ENCODE peak calls at places on chromosomes 6 and 20, in seven cellular contexts. O is HFFc6; C is stimulated activated CD4-positive, alpha-beta T cell treated with anti-CD3 and anti-CD28 coated beads, Interleukin-2, amount 100 ng/mL, for 24 hours; H is aorta; J is HEK293T; K is NCI-H1930; R is body of pancreas. N is an unnamed sample.

GRCh38 chr6:36353411-36353915 is 16.8 kb upstream of the BNIP5 start:
- DNase-seq in R (no peak), K (no peak), O (no peak), H (no peak), C (no peak), J (no peak), N (no peak)

GRCh38 chr6:132728616-132729015 is 14.8 kb upstream of the VNN1 start:
- DNase-seq in C (no peak), K (no peak), R (no peak), J (no peak), O (no peak), H (no peak), N (no peak)

GRCh38 chr20:8837396-8837795 is 231.5 kb upstream of the PLCB4 start:
- DNase-seq in R (no peak), O (peak; percentile 78), J (no peak), H (no peak), K (no peak), C (no peak), N (no peak)

GRCh38 chr6:29858006-29858405 is 30.4 kb downstream of the HLA-G start:
- DNase-seq in C (no peak), H (no peak), R (no peak), O (no peak), J (no peak), K (no peak), N (no peak)

GRCh38 chr20:49367113-49367512 is 89.3 kb upstream of the ZNFX1 start:
- DNase-seq in R (no peak), C (no peak), K (no peak), O (no peak), H (no peak), J (no peak), N (no peak)

GRCh38 chr6:3409699-3410384 is 47.0 kb downstream of the SLC22A23 start:
- DNase-seq in R (peak; percentile 68), J (no peak), O (no peak), C (no peak), H (no peak), K (no peak), N (no peak)

GRCh38 chr6:10177703-10178102 is 237.2 kb downstream of the TFAP2A start:
- DNase-seq in K (no peak), H (no peak), J (no peak), C (no peak), R (no peak), O (peak; percentile 48), N (no peak)

GRCh38 chr6:28474441-28475219 is 31.3 kb upstream of the ZSCAN23 start:
- DNase-seq in K (peak; percentile 59), J (peak; percentile 56), H (no peak), O (peak; percentile 92), R (no peak), C (no peak), N (no peak)